ENCODE peak calls at places on chromosomes 13 and 19, in six cellular contexts. D, F, E, V, K and N are unnamed samples.

GRCh38 chr19:54937926-54938325 is 9.4 kb downstream of the NLRP7 start:
- DNase-seq in V (no peak), K (no peak), E (peak; percentile 74), F (no peak), D (no peak), N (no peak)

GRCh38 chr19:47310819-47311218 is 1.2 kb downstream of the C5AR1 start:
- DNase-seq in K (no peak), V (no peak), D (peak; percentile 36), E (no peak), F (peak; percentile 62), N (peak; percentile 91)

GRCh38 chr13:111202149-111202548 is 87.0 kb downstream of the ARHGEF7 start:
- DNase-seq in E (no peak), D (no peak), K (no peak), F (no peak), V (no peak), N (no peak)

GRCh38 chr13:100340865-100341264 is 247.7 kb downstream of the GGACT start:
- DNase-seq in K (no peak), F (no peak), D (no peak), V (no peak), E (no peak), N (no peak)

GRCh38 chr13:113059891-113060290 is 45.7 kb upstream of the F7 start:
- DNase-seq in V (no peak), D (no peak), K (no peak), E (no peak), F (no peak), N (no peak)

GRCh38 chr19:19480688-19481087 is 34.7 kb downstream of the TSSK6 start:
- DNase-seq in V (no peak), D (no peak), F (no peak), E (peak; percentile 39), K (no peak), N (no peak)

GRCh38 chr19:23033721-23034120 is 30.7 kb upstream of the ZNF728 start:
- DNase-seq in F (no peak), V (no peak), K (no peak), D (no peak), E (no peak), N (no peak)

GRCh38 chr13:27012482-27013197 is 159.0 kb downstream of the USP12 start:
- DNase-seq in D (no peak), K (no peak), V (no peak), E (no peak), F (no peak), N (peak; percentile 21)

GRCh38 chr13:112729408-112729807 is 39.6 kb downstream of the ATP11A start:
- DNase-seq in K (no peak), D (no peak), E (no peak), F (no peak), V (no peak), N (no peak)

GRCh38 chr13:32850311-32851052 is 165.7 kb upstream of the KL start:
- DNase-seq in E (no peak), F (no peak), V (no peak), D (no peak), K (no peak), N (no peak)

DNA sequence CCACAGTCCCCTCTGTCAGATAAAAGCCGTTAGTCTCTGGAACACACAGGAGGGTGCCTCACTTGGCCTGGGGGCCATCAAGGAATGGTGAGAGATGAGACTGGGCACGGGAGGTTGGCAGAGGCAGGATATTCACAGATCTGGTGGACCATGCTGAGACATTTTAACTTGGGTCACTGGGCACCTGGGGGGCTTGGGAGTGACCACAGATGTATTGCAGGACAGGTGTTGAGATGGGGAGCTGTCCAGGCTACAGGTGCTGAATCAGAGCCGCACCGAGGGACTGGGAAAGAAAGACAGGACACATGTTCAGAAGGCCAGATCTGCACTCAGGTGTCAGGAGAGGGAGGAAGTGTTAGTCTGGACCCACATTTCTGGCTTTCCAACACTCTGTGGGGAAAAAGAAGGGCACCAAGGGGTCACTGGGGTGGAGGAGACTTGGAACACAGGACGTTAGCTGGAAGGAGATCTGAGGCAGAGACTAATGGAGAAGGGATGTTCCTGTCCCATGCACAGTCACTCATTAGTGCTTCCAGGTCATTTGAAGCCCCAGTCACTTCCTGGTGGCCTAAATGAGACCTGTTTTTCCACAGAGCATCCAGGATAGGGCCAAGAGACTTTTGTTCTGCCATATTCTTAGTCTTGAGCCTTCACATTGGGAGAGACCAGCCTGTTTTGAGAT is 56.1 kb downstream of the CHST8 start:
- DNase-seq in V (no peak), F (no peak), K (no peak), D (no peak), E (no peak), N (no peak)
- TF ChIP-seq POLR2AphosphoS5 in V (no peak), F (no peak), K (no peak), D (no peak), E (no peak), N (no peak)

GRCh38 chr13:40781717-40782116 is 7.7 kb upstream of the SLC25A15 start:
- DNase-seq in K (no peak), D (no peak), F (no peak), E (no peak), V (no peak), N (peak; percentile 46)

GRCh38 chr13:40779049-40779448 is 8.1 kb upstream of the MRPS31 start:
- DNase-seq in K (no peak), F (no peak), E (no peak), D (no peak), V (no peak), N (no peak)

GRCh38 chr13:40779796-40780285 is 8.9 kb upstream of the MRPS31 start:
- DNase-seq in K (no peak), D (no peak), E (no peak), F (no peak), V (no peak), N (no peak)

GRCh38 chr13:40777957-40778235 is 6.9 kb upstream of the MRPS31 start:
- DNase-seq in E (no peak), D (no peak), K (no peak), F (no peak), V (no peak), N (no peak)

GRCh38 chr13:40780822-40781401 is 8.5 kb upstream of the SLC25A15 start:
- DNase-seq in K (peak; percentile 53), D (peak; percentile 54), V (no peak), F (peak; percentile 20), E (no peak), N (no peak)
- TF ChIP-seq CTCF in K (peak; percentile 45), D (peak; percentile 51), V (peak; percentile 6), F (peak; percentile 15), E (no peak), N (no peak)

DNA sequence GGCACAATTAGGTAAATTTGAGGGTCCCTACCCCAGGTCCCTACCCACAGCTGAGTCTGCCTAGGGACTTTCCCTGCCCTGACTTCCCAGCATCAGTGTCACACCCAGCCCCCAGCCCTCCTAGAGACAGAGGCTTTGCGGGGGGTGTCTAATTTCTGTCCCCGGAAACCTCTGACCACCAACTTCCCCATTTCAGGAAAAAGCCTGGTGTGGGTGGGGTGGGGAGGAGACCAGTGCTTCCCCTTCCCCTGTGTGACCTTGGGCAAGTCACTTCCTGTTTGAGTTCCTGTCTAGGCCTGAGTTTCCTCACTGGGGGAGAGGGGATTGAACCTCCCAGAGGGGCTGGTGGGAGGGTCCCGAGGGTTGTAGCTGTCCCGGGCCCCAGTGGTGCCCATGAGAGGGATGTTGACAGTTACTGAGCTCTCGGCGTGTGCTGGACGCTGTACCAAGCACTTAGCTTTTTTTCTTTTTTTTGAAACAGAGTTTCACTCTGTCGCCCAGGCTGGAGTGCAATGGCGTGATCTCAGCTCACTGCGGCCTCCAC is 7.9 kb downstream of the VASP start:
- DNase-seq in K (peak; percentile 77), E (peak; percentile 57), V (no peak), F (no peak), D (peak; percentile 54), N (peak; percentile 98)
- TF ChIP-seq GABPA in K (peak; percentile 68), E (no peak), V (no peak), F (no peak), D (peak; percentile 15), N (peak; percentile 45)

GRCh38 chr13:34156841-34157365 is 339.0 kb downstream of the RFC3 start:
- DNase-seq in K (no peak), F (no peak), V (peak; percentile 27), D (peak; percentile 72), E (peak; percentile 55), N (peak; percentile 44)
- TF ChIP-seq POLR2AphosphoS5 in K (no peak), F (peak; percentile 78), V (no peak), D (no peak), E (no peak), N (no peak)

DNA sequence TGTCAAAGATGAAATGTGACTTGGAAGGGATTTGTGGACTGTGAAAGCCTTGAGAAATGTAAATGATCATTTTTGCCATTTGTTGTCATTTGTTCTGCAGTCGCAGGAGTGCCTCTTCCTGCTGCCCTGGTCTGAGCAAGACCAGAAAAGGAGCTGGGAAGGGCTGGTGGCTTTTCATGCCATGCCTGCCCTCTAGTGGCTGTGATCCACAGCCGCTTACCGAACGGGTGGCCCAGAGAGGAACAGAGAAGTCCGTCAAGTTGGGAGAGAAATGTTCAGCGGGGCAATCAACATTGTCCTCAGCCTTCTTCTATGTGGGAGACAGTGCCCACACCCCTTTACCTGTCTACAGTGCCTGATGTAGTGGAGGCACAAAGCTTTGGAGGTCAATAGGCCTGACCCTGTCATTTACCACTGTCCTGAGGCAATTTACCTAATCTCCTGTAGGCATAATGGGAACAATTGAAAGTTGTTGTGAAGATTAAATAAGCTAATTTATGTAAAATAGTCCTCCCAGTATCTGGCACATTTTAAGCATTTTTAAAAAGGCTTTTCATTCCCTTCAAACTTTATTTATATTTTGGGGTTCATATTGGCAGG is 224.5 kb downstream of the B3GLCT start:
- DNase-seq in V (peak; percentile 44), F (peak; percentile 73), E (peak; percentile 13), D (peak; percentile 64), K (peak; percentile 67), N (peak; percentile 85)
- TF ChIP-seq CTCF in V (peak; percentile 97), F (peak; percentile 92), E (peak; percentile 93), D (peak; percentile 92), K (peak; percentile 78), N (peak; percentile 93)